ENCODE peak calls at places on chromosomes 6 and 20, in nine cellular contexts. P is LoVo, G is GM19239, C is epithelial cell of esophagus, I is EL, R is NAMALWA, L is HCT116, Q is AG20443, S is T follicular helper cell. D is an unnamed sample.

GRCh38 chr20:32563311-32564272 is 21.5 kb downstream of the NOL4L start:
- DNase-seq in R (no peak), G (no peak), S (no peak), C (no peak), L (no peak), P (no peak), Q (no peak), I (no peak), D (no peak)

GRCh38 chr20:63475209-63475608 is 2.8 kb upstream of the KCNQ2 start:
- DNase-seq in I (no peak), Q (peak), G (no peak), C (peak), S (no peak), P (no peak), R (no peak), L (no peak), D (peak)

GRCh38 chr6:4055420-4056041 is 23.4 kb downstream of the FAM217A start:
- DNase-seq in R (peak), L (peak), S (no peak), Q (peak), C (peak), I (peak), P (no peak), G (no peak), D (peak)

GRCh38 chr6:22888147-22888831 is 318.9 kb downstream of the HDGFL1 start:
- DNase-seq in R (no peak), C (peak), Q (no peak), L (no peak), P (no peak), I (peak), G (no peak), S (no peak), D (peak)

GRCh38 chr6:35583893-35584688 is 71.4 kb upstream of the TULP1 start:
- DNase-seq in G (peak), P (peak), C (peak), I (peak), R (peak), L (peak), S (peak), Q (peak), D (peak)

GRCh38 chr6:45933855-45934254 is 81.8 kb downstream of the CLIC5 start:
- DNase-seq in I (no peak), C (no peak), P (no peak), Q (no peak), S (no peak), L (no peak), R (no peak), G (no peak), D (peak)

GRCh38 chr6:142680308-142680707 is 264.7 kb downstream of the HIVEP2 start:
- DNase-seq in I (peak), G (no peak), P (no peak), C (peak), R (no peak), L (no peak), Q (peak), S (peak), D (peak)

GRCh38 chr6:45746046-45746445 is 269.6 kb downstream of the CLIC5 start:
- DNase-seq in P (no peak), L (no peak), R (no peak), I (peak), C (peak), S (no peak), G (no peak), Q (peak), D (peak)

GRCh38 chr6:161353208-161353613 is 79.3 kb upstream of the AGPAT4 start:
- DNase-seq in G (no peak), I (peak), Q (no peak), S (no peak), P (no peak), R (no peak), C (peak), L (peak), D (no peak)

GRCh38 chr6:128655978-128656498 is 135.6 kb upstream of the PTPRK start:
- DNase-seq in C (peak), L (peak), Q (peak), S (no peak), G (no peak), I (peak), P (peak), R (no peak), D (peak)

GRCh38 chr6:168137024-168137423 is 58.0 kb upstream of the FRMD1 start:
- DNase-seq in G (no peak), P (no peak), R (no peak), I (no peak), C (no peak), L (no peak), Q (peak), S (no peak), D (no peak)

GRCh38 chr6:160301341-160301740 is 42.7 kb upstream of the SLC22A2 start:
- DNase-seq in Q (no peak), I (no peak), P (no peak), C (no peak), L (no peak), S (no peak), G (no peak), R (no peak), D (no peak)

GRCh38 chr20:13313201-13313600 is 92.1 kb downstream of the ISM1 start:
- DNase-seq in P (no peak), S (no peak), Q (no peak), R (no peak), L (no peak), C (no peak), G (no peak), I (no peak), D (no peak)

GRCh38 chr6:82246802-82247633 is 526 bp downstream of the IBTK start:
- DNase-seq in I (peak), R (peak), P (peak), G (peak), L (peak), C (peak), S (no peak), Q (peak), D (peak)

D was measured in astrocyte.